ENCODE peak calls at places on chromosome 15, in four cellular contexts. One of them, this sample, is unnamed.

GRCh38 chr15:82530606-82531379 is 9.5 kb downstream of the RPS17 start:
- DNase-seq in choroid plexus epithelial cell: peak; percentile 69
- DNase-seq in adrenal gland: peak; percentile 81
- DNase-seq in HL-60: peak; percentile 69
- DNase-seq in this sample: peak; percentile 62

GRCh38 chr15:71792521-71792920 is 17.8 kb upstream of the NR2E3 start:
- DNase-seq in choroid plexus epithelial cell: peak; percentile 68
- DNase-seq in adrenal gland: no peak
- DNase-seq in HL-60: no peak
- DNase-seq in this sample: no peak

GRCh38 chr15:78837543-78837942 is 26.3 kb upstream of the ADAMTS7 start:
- DNase-seq in choroid plexus epithelial cell: no peak
- DNase-seq in adrenal gland: no peak
- DNase-seq in HL-60: no peak
- DNase-seq in this sample: no peak

GRCh38 chr15:41024141-41024540 is 70.9 kb downstream of the CHAC1 start:
- DNase-seq in choroid plexus epithelial cell: peak; percentile 89
- DNase-seq in adrenal gland: no peak
- DNase-seq in HL-60: no peak
- DNase-seq in this sample: no peak

GRCh38 chr15:77495806-77496589 is 75.3 kb downstream of the HMG20A start:
- DNase-seq in choroid plexus epithelial cell: peak; percentile 59
- DNase-seq in adrenal gland: no peak
- DNase-seq in HL-60: no peak
- DNase-seq in this sample: no peak

GRCh38 chr15:98155356-98155755 is 194.9 kb downstream of the ARRDC4 start:
- DNase-seq in choroid plexus epithelial cell: peak; percentile 19
- DNase-seq in adrenal gland: no peak
- DNase-seq in HL-60: no peak
- DNase-seq in this sample: no peak

GRCh38 chr15:95604634-95605036 is 725.9 kb upstream of the NR2F2 start:
- DNase-seq in choroid plexus epithelial cell: peak; percentile 32
- DNase-seq in adrenal gland: no peak
- DNase-seq in HL-60: no peak
- DNase-seq in this sample: no peak

GRCh38 chr15:44157679-44158078 is 37.4 kb downstream of the FRMD5 start:
- DNase-seq in choroid plexus epithelial cell: peak; percentile 96
- DNase-seq in adrenal gland: no peak
- DNase-seq in HL-60: no peak
- DNase-seq in this sample: no peak

GRCh38 chr15:55775316-55775715 is 32.4 kb upstream of the PRTG start:
- DNase-seq in choroid plexus epithelial cell: no peak
- DNase-seq in adrenal gland: no peak
- DNase-seq in HL-60: peak; percentile 39
- DNase-seq in this sample: no peak

GRCh38 chr15:88127477-88127799 is 129.1 kb downstream of the NTRK3 start:
- DNase-seq in choroid plexus epithelial cell: no peak
- DNase-seq in adrenal gland: no peak
- DNase-seq in HL-60: no peak
- DNase-seq in this sample: no peak

GRCh38 chr15:81516461-81516860 is 142.4 kb upstream of the TMC3 start:
- DNase-seq in choroid plexus epithelial cell: no peak
- DNase-seq in adrenal gland: no peak
- DNase-seq in HL-60: no peak
- DNase-seq in this sample: no peak

GRCh38 chr15:61404567-61404966 is 175.5 kb upstream of the RORA start:
- DNase-seq in choroid plexus epithelial cell: no peak
- DNase-seq in adrenal gland: no peak
- DNase-seq in HL-60: no peak
- DNase-seq in this sample: no peak

DNA sequence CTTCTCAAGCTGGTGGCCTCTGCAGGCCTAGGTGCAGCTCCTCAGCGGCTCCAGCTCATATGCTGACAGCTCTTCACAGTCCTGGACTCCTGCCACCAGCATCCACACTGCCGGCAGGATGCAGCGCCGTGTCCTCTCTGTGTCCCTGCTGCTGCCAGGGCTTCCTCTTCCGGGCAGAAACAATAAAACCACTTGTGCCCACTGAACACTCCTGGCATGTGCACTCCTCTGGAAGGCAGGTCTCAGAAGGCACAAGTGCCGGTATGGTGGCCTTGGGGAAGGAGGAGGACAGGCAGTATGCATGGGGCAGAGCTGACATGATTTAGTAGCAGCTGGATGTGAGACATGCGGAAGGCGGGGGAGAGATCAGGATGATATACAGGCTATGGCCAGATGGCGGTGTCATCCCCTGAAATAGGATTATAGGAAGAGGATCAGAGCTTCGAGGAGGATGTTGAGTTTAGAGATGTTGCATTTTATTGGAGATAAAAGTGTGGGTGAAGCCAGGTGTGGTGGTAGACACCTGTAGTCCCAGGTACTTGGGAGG is 7.5 kb upstream of the MAN2A2 start:
- DNase-seq in choroid plexus epithelial cell: peak; percentile 34
- DNase-seq in adrenal gland: peak; percentile 68
- DNase-seq in HL-60: peak; percentile 37
- DNase-seq in this sample: no peak
- TF ChIP-seq CTCF in choroid plexus epithelial cell: peak; percentile 34
- TF ChIP-seq CTCF in adrenal gland: peak; percentile 57
- TF ChIP-seq CTCF in HL-60: peak; percentile 0
- TF ChIP-seq CTCF in this sample: no peak

GRCh38 chr15:73284073-73284472 is 84.7 kb downstream of the HCN4 start:
- DNase-seq in choroid plexus epithelial cell: peak; percentile 59
- DNase-seq in adrenal gland: no peak
- DNase-seq in HL-60: no peak
- DNase-seq in this sample: no peak
- TF ChIP-seq CTCF in choroid plexus epithelial cell: peak; percentile 45
- TF ChIP-seq CTCF in adrenal gland: peak; percentile 29
- TF ChIP-seq CTCF in HL-60: peak; percentile 46
- TF ChIP-seq CTCF in this sample: peak; percentile 25

GRCh38 chr15:53384417-53384816 is 375.0 kb downstream of the WDR72 start:
- DNase-seq in choroid plexus epithelial cell: no peak
- DNase-seq in adrenal gland: peak; percentile 27
- DNase-seq in HL-60: peak; percentile 1
- DNase-seq in this sample: no peak
- TF ChIP-seq CTCF in choroid plexus epithelial cell: no peak
- TF ChIP-seq CTCF in adrenal gland: peak; percentile 50
- TF ChIP-seq CTCF in HL-60: no peak
- TF ChIP-seq CTCF in this sample: no peak

GRCh38 chr15:36645106-36645505 is 65.7 kb downstream of the CDIN1 start:
- DNase-seq in choroid plexus epithelial cell: peak; percentile 5
- DNase-seq in adrenal gland: no peak
- DNase-seq in HL-60: no peak
- DNase-seq in this sample: no peak
- TF ChIP-seq CTCF in choroid plexus epithelial cell: no peak
- TF ChIP-seq CTCF in adrenal gland: peak; percentile 42
- TF ChIP-seq CTCF in HL-60: no peak
- TF ChIP-seq CTCF in this sample: peak; percentile 47

GRCh38 chr15:47950447-47950846 is 170.3 kb upstream of the SLC24A5 start:
- DNase-seq in choroid plexus epithelial cell: no peak
- DNase-seq in adrenal gland: no peak
- DNase-seq in HL-60: no peak
- DNase-seq in this sample: no peak

GRCh38 chr15:47945869-47946666 is 174.7 kb upstream of the SLC24A5 start:
- DNase-seq in choroid plexus epithelial cell: no peak
- DNase-seq in adrenal gland: no peak
- DNase-seq in HL-60: no peak
- DNase-seq in this sample: no peak

GRCh38 chr15:47949815-47950214 is 171.0 kb upstream of the SLC24A5 start:
- DNase-seq in choroid plexus epithelial cell: no peak
- DNase-seq in adrenal gland: no peak
- DNase-seq in HL-60: no peak
- DNase-seq in this sample: no peak

DNA sequence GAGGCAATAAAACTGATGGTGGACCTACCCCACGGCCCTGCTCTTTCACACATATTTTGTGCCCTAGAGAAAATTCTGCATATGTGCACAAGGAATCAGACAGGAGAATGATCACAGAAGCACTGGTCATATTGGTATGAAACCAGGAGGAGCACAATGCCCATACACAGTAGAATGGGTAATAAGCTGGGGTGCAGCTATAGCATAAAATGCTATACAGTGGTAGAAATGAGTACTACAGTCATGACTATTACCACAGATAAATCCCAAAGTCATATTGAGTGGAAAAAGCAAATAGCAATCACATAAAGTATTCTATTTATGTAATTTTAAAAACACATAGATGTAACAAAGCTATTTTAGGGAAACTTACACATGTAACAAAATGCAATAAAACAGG is 175.9 kb upstream of the SLC24A5 start:
- DNase-seq in choroid plexus epithelial cell: no peak
- DNase-seq in adrenal gland: no peak
- DNase-seq in HL-60: no peak
- DNase-seq in this sample: no peak
- TF ChIP-seq CTCF in choroid plexus epithelial cell: no peak
- TF ChIP-seq CTCF in adrenal gland: no peak
- TF ChIP-seq CTCF in HL-60: no peak
- TF ChIP-seq CTCF in this sample: no peak

GRCh38 chr15:49372366-49372765 is 50.7 kb upstream of the FGF7 start:
- DNase-seq in choroid plexus epithelial cell: no peak
- DNase-seq in adrenal gland: no peak
- DNase-seq in HL-60: no peak
- DNase-seq in this sample: no peak

GRCh38 chr15:49366496-49366895 is 56.5 kb upstream of the FGF7 start:
- DNase-seq in choroid plexus epithelial cell: no peak
- DNase-seq in adrenal gland: no peak
- DNase-seq in HL-60: no peak
- DNase-seq in this sample: no peak

GRCh38 chr15:49370782-49371181 is 52.3 kb upstream of the FGF7 start:
- DNase-seq in choroid plexus epithelial cell: peak; percentile 77
- DNase-seq in adrenal gland: no peak
- DNase-seq in HL-60: peak; percentile 14
- DNase-seq in this sample: no peak
- TF ChIP-seq CTCF in choroid plexus epithelial cell: peak; percentile 58
- TF ChIP-seq CTCF in adrenal gland: no peak
- TF ChIP-seq CTCF in HL-60: no peak
- TF ChIP-seq CTCF in this sample: peak; percentile 39

GRCh38 chr15:65916664-65917406 is 47.5 kb downstream of the RAB11A start:
- DNase-seq in choroid plexus epithelial cell: peak; percentile 82
- DNase-seq in adrenal gland: peak; percentile 53
- DNase-seq in HL-60: no peak
- DNase-seq in this sample: peak; percentile 41
- TF ChIP-seq CTCF in choroid plexus epithelial cell: peak; percentile 84
- TF ChIP-seq CTCF in adrenal gland: peak; percentile 62
- TF ChIP-seq CTCF in HL-60: no peak
- TF ChIP-seq CTCF in this sample: peak; percentile 57